ENCODE peak calls at places on chromosome 13, in seven cellular contexts. P is foreskin fibroblast; B is hepatocyte; Z is HL-60; M is mucosa of gallbladder; O is CD4-positive, alpha-beta T cell; L is stimulated activated CD8-positive, alpha-beta memory T cell treated with anti-CD3 and anti-CD28 coated beads, Interleukin-12 subunit alpha, Interleukin-12 subunit beta, amount 100 ng/mL, for 4 hours. E is an unnamed sample.

GRCh38 chr13:94959616-94960015 is 247.3 kb upstream of the SOX21 start:
- DNase-seq in P (no peak), B (no peak), Z (no peak), M (no peak), O (no peak), L (no peak), E (no peak)

GRCh38 chr13:91313103-91313502 is 34.4 kb upstream of the MIR17HG start:
- DNase-seq in P (no peak), B (peak; percentile 20), Z (no peak), M (no peak), O (no peak), L (no peak), E (no peak)

GRCh38 chr13:33784738-33785137 is 33.2 kb upstream of the RFC3 start:
- DNase-seq in P (no peak), B (no peak), Z (no peak), M (no peak), O (no peak), L (no peak), E (no peak)

GRCh38 chr13:34833562-34834182 is 108.4 kb upstream of the NBEA start:
- DNase-seq in P (peak; percentile 3), B (peak; percentile 24), Z (no peak), M (no peak), O (no peak), L (no peak), E (no peak)

GRCh38 chr13:114328595-114328994 is 14.3 kb downstream of the CHAMP1 start:
- DNase-seq in P (no peak), B (no peak), Z (no peak), M (no peak), O (no peak), L (no peak), E (no peak)

GRCh38 chr13:50682966-50683365 is 160.5 kb downstream of the DLEU7 start:
- DNase-seq in P (no peak), B (no peak), Z (no peak), M (no peak), O (no peak), L (no peak), E (no peak)

GRCh38 chr13:24050796-24051715 is 109.5 kb upstream of the SPATA13 start:
- DNase-seq in P (no peak), B (no peak), Z (no peak), M (no peak), O (no peak), L (no peak), E (no peak)

GRCh38 chr13:64223016-64223415 is 2807.4 kb upstream of the PCDH20 start:
- DNase-seq in P (no peak), B (no peak), Z (no peak), M (no peak), O (no peak), L (no peak), E (no peak)

GRCh38 chr13:51781246-51782022 is 22.5 kb downstream of the DHRS12 start:
- DNase-seq in P (no peak), B (peak; percentile 44), Z (no peak), M (no peak), O (no peak), L (no peak), E (no peak)

GRCh38 chr13:114074671-114075315 is 57.6 kb downstream of the RASA3 start:
- DNase-seq in P (no peak), B (no peak), Z (no peak), M (no peak), O (no peak), L (no peak), E (no peak)

GRCh38 chr13:59790626-59791025 is 373.1 kb downstream of the DIAPH3 start:
- DNase-seq in P (no peak), B (no peak), Z (no peak), M (no peak), O (no peak), L (no peak), E (no peak)

GRCh38 chr13:51292000-51292550 is 47.4 kb upstream of the SERPINE3 start:
- DNase-seq in P (no peak), B (no peak), Z (no peak), M (no peak), O (no peak), L (no peak), E (no peak)

GRCh38 chr13:109105899-109106298 is 476.5 kb downstream of the MYO16 start:
- DNase-seq in P (no peak), B (no peak), Z (peak; percentile 37), M (no peak), O (no peak), L (no peak), E (no peak)

GRCh38 chr13:46844431-46844830 is 47.5 kb upstream of the ESD start:
- DNase-seq in P (no peak), B (no peak), Z (no peak), M (no peak), O (no peak), L (no peak), E (no peak)

GRCh38 chr13:32840113-32840512 is 176.1 kb upstream of the KL start:
- DNase-seq in P (no peak), B (no peak), Z (no peak), M (no peak), O (no peak), L (no peak), E (no peak)

GRCh38 chr13:56216221-56216620 is 924.5 kb upstream of the PRR20A start:
- DNase-seq in P (no peak), B (no peak), Z (no peak), M (no peak), O (no peak), L (no peak), E (no peak)

GRCh38 chr13:96771501-96772367 is 222.5 kb downstream of the OXGR1 start:
- DNase-seq in P (no peak), B (no peak), Z (no peak), M (no peak), O (no peak), L (no peak), E (no peak)

GRCh38 chr13:41267106-41267505 is 3.7 kb upstream of the MTRF1 start:
- DNase-seq in P (no peak), B (no peak), Z (no peak), M (no peak), O (no peak), L (no peak), E (no peak)

GRCh38 chr13:105083986-105084385 is 1451.5 kb downstream of the EFNB2 start:
- DNase-seq in P (no peak), B (no peak), Z (no peak), M (no peak), O (no peak), L (no peak), E (no peak)

GRCh38 chr13:31160857-31161582 is 684 bp downstream of the HSPH1 start:
- DNase-seq in P (peak; percentile 64), B (peak; percentile 83), Z (peak; percentile 35), M (peak; percentile 80), O (peak; percentile 46), L (peak; percentile 57), E (no peak)

GRCh38 chr13:90483906-90484305 is 863.6 kb upstream of the MIR17HG start:
- DNase-seq in P (no peak), B (no peak), Z (no peak), M (no peak), O (no peak), L (no peak), E (no peak)

GRCh38 chr13:42720116-42720857 is 61.1 kb upstream of the FAM216B start:
- DNase-seq in P (peak; percentile 95), B (peak; percentile 86), Z (peak; percentile 88), M (peak; percentile 31), O (no peak), L (no peak), E (peak; percentile 22)

GRCh38 chr13:65597839-65598818 is 1632.0 kb downstream of the PCDH9 start:
- DNase-seq in P (peak; percentile 39), B (no peak), Z (no peak), M (no peak), O (no peak), L (no peak), E (no peak)

GRCh38 chr13:110850840-110851239 is 64.0 kb downstream of the ANKRD10 start:
- DNase-seq in P (no peak), B (no peak), Z (no peak), M (no peak), O (no peak), L (no peak), E (no peak)

GRCh38 chr13:33087091-33087490 is 70.9 kb downstream of the KL start:
- DNase-seq in P (no peak), B (no peak), Z (no peak), M (no peak), O (no peak), L (no peak), E (no peak)

GRCh38 chr13:24923305-24923640 is 159.3 kb downstream of the RNF17 start:
- DNase-seq in P (peak; percentile 45), B (peak; percentile 40), Z (no peak), M (no peak), O (no peak), L (no peak), E (no peak)

GRCh38 chr13:46721054-46721453 is 75.9 kb downstream of the ESD start:
- DNase-seq in P (peak; percentile 33), B (peak; percentile 67), Z (no peak), M (peak; percentile 47), O (peak; percentile 28), L (no peak), E (no peak)

E was measured in Panc1.